ENCODE peak calls at places on chromosomes 1 and 21, in four cellular contexts. One of them, this sample, is unnamed.

GRCh38 chr1:240287722-240288121 is 196.0 kb downstream of the FMN2 start:
- DNase-seq in mammary epithelial cell: no peak
- DNase-seq in GM23248: no peak
- DNase-seq in mesendoderm: no peak
- DNase-seq in this sample: no peak

GRCh38 chr1:230609208-230609607 is 33.1 kb upstream of the COG2 start:
- DNase-seq in GM23248: no peak
- DNase-seq in mesendoderm: no peak
- DNase-seq in mammary epithelial cell: no peak
- DNase-seq in this sample: no peak

GRCh38 chr1:11473635-11474034 is 5.3 kb upstream of the DISP3 start:
- DNase-seq in mesendoderm: peak
- DNase-seq in mammary epithelial cell: peak
- DNase-seq in GM23248: peak
- DNase-seq in this sample: peak

GRCh38 chr1:94095112-94095637 is 25.8 kb downstream of the ABCA4 start:
- DNase-seq in mesendoderm: no peak
- DNase-seq in GM23248: peak
- DNase-seq in mammary epithelial cell: no peak
- DNase-seq in this sample: no peak

GRCh38 chr1:162015196-162015595 is 8.5 kb downstream of the OLFML2B start:
- DNase-seq in mammary epithelial cell: no peak
- DNase-seq in mesendoderm: no peak
- DNase-seq in GM23248: no peak
- DNase-seq in this sample: no peak

GRCh38 chr1:203426349-203426748 is 49.3 kb upstream of the PRELP start:
- DNase-seq in mesendoderm: no peak
- DNase-seq in mammary epithelial cell: no peak
- DNase-seq in GM23248: no peak
- DNase-seq in this sample: no peak

GRCh38 chr1:92804721-92805169 is 19.8 kb upstream of the EVI5 start:
- DNase-seq in mammary epithelial cell: peak
- DNase-seq in mesendoderm: peak
- DNase-seq in GM23248: peak
- DNase-seq in this sample: no peak

GRCh38 chr21:18041012-18041411 is 203.6 kb upstream of the CHODL start:
- DNase-seq in GM23248: no peak
- DNase-seq in mammary epithelial cell: no peak
- DNase-seq in mesendoderm: peak
- DNase-seq in this sample: no peak

GRCh38 chr1:234866007-234866866 is 256.3 kb upstream of the IRF2BP2 start:
- DNase-seq in mammary epithelial cell: peak
- DNase-seq in GM23248: peak
- DNase-seq in mesendoderm: peak
- DNase-seq in this sample: no peak

GRCh38 chr1:184567648-184568047 is 180.8 kb downstream of the C1orf21 start:
- DNase-seq in mammary epithelial cell: peak
- DNase-seq in GM23248: peak
- DNase-seq in mesendoderm: peak
- DNase-seq in this sample: no peak

GRCh38 chr1:161913482-161914140 is 110.1 kb downstream of the OLFML2B start:
- DNase-seq in mammary epithelial cell: peak
- DNase-seq in GM23248: peak
- DNase-seq in mesendoderm: no peak
- DNase-seq in this sample: no peak

GRCh38 chr1:203199002-203199401 is 12.5 kb upstream of the CHI3L1 start:
- DNase-seq in mesendoderm: no peak
- DNase-seq in GM23248: no peak
- DNase-seq in mammary epithelial cell: no peak
- DNase-seq in this sample: no peak

GRCh38 chr1:89274431-89274857 is 1.8 kb upstream of the GBP5 start:
- DNase-seq in GM23248: peak
- DNase-seq in mesendoderm: no peak
- DNase-seq in mammary epithelial cell: peak
- DNase-seq in this sample: no peak

GRCh38 chr1:39034114-39034654 is 8.0 kb downstream of the NDUFS5 start:
- DNase-seq in mammary epithelial cell: no peak
- DNase-seq in GM23248: no peak
- DNase-seq in mesendoderm: no peak
- DNase-seq in this sample: no peak

GRCh38 chr21:45142469-45142868 is 68.1 kb downstream of the ADARB1 start:
- DNase-seq in mammary epithelial cell: no peak
- DNase-seq in GM23248: peak
- DNase-seq in mesendoderm: no peak
- DNase-seq in this sample: no peak

GRCh38 chr21:46110499-46111192 is 12.7 kb downstream of the COL6A2 start:
- DNase-seq in GM23248: peak
- DNase-seq in mesendoderm: peak
- DNase-seq in mammary epithelial cell: no peak
- DNase-seq in this sample: no peak

GRCh38 chr21:45303111-45303615 is 15.5 kb upstream of the POFUT2 start:
- DNase-seq in mammary epithelial cell: no peak
- DNase-seq in mesendoderm: no peak
- DNase-seq in GM23248: no peak
- DNase-seq in this sample: no peak

GRCh38 chr1:201346337-201346939 is 31.0 kb downstream of the TNNT2 start:
- DNase-seq in mammary epithelial cell: peak
- DNase-seq in mesendoderm: peak
- DNase-seq in GM23248: peak
- DNase-seq in this sample: peak

GRCh38 chr21:41250519-41250918 is 66.1 kb upstream of the FAM3B start:
- DNase-seq in mesendoderm: no peak
- DNase-seq in GM23248: peak
- DNase-seq in mammary epithelial cell: peak
- DNase-seq in this sample: no peak

GRCh38 chr1:55063562-55063942 is 24.2 kb downstream of the PCSK9 start:
- DNase-seq in GM23248: no peak
- DNase-seq in mesendoderm: no peak
- DNase-seq in mammary epithelial cell: no peak
- DNase-seq in this sample: no peak

GRCh38 chr1:157966034-157966671 is 27.3 kb upstream of the KIRREL1 start:
- DNase-seq in mesendoderm: peak
- DNase-seq in mammary epithelial cell: no peak
- DNase-seq in GM23248: peak
- DNase-seq in this sample: no peak

GRCh38 chr1:98975825-98976224 is 28.8 kb downstream of the PLPPR5 start:
- DNase-seq in GM23248: peak
- DNase-seq in mesendoderm: no peak
- DNase-seq in mammary epithelial cell: no peak
- DNase-seq in this sample: no peak

GRCh38 chr1:53089478-53090226 is 27.6 kb downstream of the PODN start:
- DNase-seq in mammary epithelial cell: no peak
- DNase-seq in mesendoderm: no peak
- DNase-seq in GM23248: peak
- DNase-seq in this sample: no peak

GRCh38 chr1:115650961-115651360 is 9.2 kb downstream of the VANGL1 start:
- DNase-seq in GM23248: no peak
- DNase-seq in mesendoderm: peak
- DNase-seq in mammary epithelial cell: no peak
- DNase-seq in this sample: no peak

GRCh38 chr1:28343405-28343804 is 14.6 kb downstream of the MED18 start:
- DNase-seq in GM23248: peak
- DNase-seq in mesendoderm: peak
- DNase-seq in mammary epithelial cell: peak
- DNase-seq in this sample: no peak

GRCh38 chr1:180213401-180214177 is 16.5 kb upstream of the LHX4 start:
- DNase-seq in GM23248: peak
- DNase-seq in mesendoderm: peak
- DNase-seq in mammary epithelial cell: peak
- DNase-seq in this sample: no peak

GRCh38 chr21:46124083-46124925 is 26.4 kb downstream of the COL6A2 start:
- DNase-seq in GM23248: no peak
- DNase-seq in mammary epithelial cell: no peak
- DNase-seq in mesendoderm: no peak
- DNase-seq in this sample: no peak

GRCh38 chr1:51442198-51442597 is 76.9 kb downstream of the EPS15 start:
- DNase-seq in mesendoderm: peak
- DNase-seq in mammary epithelial cell: no peak
- DNase-seq in GM23248: no peak
- DNase-seq in this sample: no peak

GRCh38 chr21:35840197-35840799 is 220.0 kb downstream of the SETD4 start:
- DNase-seq in GM23248: peak
- DNase-seq in mesendoderm: peak
- DNase-seq in mammary epithelial cell: peak
- DNase-seq in this sample: peak

GRCh38 chr1:115288799-115289198 is 49.2 kb downstream of the NGF start:
- DNase-seq in GM23248: no peak
- DNase-seq in mesendoderm: no peak
- DNase-seq in mammary epithelial cell: no peak
- DNase-seq in this sample: no peak

DNA sequence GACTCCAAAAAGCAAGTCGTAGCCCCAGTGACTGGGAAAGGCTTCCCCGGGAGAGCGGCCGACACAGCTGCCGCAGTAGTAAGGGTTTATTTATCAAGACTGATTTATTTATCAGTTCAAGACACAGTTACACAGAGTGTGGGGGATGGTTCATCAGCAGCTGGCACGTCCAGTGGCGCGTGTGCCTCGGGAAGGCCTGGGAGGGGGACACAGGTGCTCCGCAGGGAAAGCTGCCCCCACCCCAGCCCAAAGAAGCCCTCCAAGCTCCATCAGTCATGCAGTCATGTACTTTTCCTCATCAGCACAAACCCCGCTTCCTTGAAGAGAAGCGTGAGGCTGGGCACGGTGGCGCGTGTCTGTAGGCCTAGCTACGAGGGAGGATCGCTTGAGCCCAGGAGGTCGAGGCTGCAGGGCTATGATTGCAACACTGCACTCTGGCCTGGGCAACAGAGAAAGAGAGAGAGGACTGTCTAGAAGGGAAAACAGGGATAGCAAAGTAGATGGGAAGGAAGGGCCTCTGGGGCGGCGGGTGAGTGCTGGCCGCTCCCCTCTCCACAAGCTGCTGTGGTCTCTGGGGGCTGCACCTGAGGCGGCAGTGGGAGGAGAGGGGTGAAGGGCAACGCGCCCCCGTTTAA is 53.2 kb downstream of the PRKCZ start:
- DNase-seq in mammary epithelial cell: no peak
- DNase-seq in GM23248: no peak
- DNase-seq in mesendoderm: no peak
- DNase-seq in this sample: no peak
- H3K4me2 ChIP-seq in mammary epithelial cell: no peak
- H3K4me2 ChIP-seq in GM23248: no peak
- H3K4me2 ChIP-seq in mesendoderm: no peak
- H3K4me2 ChIP-seq in this sample: peak

GRCh38 chr1:167197692-167198091 is 23.0 kb upstream of the POU2F1 start:
- DNase-seq in GM23248: no peak
- DNase-seq in mesendoderm: no peak
- DNase-seq in mammary epithelial cell: no peak
- DNase-seq in this sample: no peak

GRCh38 chr1:167194182-167194581 is 26.5 kb upstream of the POU2F1 start:
- DNase-seq in GM23248: no peak
- DNase-seq in mammary epithelial cell: no peak
- DNase-seq in mesendoderm: no peak
- DNase-seq in this sample: no peak

GRCh38 chr1:167198518-167199133 is 22.1 kb upstream of the POU2F1 start:
- DNase-seq in GM23248: no peak
- DNase-seq in mammary epithelial cell: no peak
- DNase-seq in mesendoderm: peak
- DNase-seq in this sample: peak

GRCh38 chr1:167199656-167200055 is 21.0 kb upstream of the POU2F1 start:
- DNase-seq in mesendoderm: no peak
- DNase-seq in GM23248: no peak
- DNase-seq in mammary epithelial cell: no peak
- DNase-seq in this sample: no peak

DNA sequence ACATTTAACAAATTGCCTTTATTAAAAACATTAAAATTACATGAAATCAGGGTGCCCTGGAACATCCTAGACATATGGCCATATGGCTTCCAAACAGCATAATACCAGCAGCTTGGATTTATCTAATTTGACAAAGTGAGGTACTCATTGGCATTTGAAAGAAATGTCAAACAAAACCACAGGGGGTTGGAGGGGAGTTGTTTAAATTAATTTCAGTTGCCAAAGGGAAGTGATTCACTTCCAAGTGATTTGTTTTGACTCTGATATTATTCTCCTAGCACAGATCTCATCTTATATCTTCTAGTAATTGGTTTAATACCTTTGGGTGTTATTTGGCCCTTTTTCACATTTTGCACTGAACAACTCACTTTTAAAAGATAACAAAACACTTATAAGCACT is 24.5 kb upstream of the POU2F1 start:
- DNase-seq in mammary epithelial cell: peak
- DNase-seq in mesendoderm: no peak
- DNase-seq in GM23248: no peak
- DNase-seq in this sample: no peak
- H3K4me2 ChIP-seq in mammary epithelial cell: peak
- H3K4me2 ChIP-seq in mesendoderm: no peak
- H3K4me2 ChIP-seq in GM23248: no peak
- H3K4me2 ChIP-seq in this sample: no peak

GRCh38 chr21:33481314-33481943 is 1.7 kb upstream of the TMEM50B start:
- DNase-seq in mammary epithelial cell: no peak
- DNase-seq in mesendoderm: peak
- DNase-seq in GM23248: peak
- DNase-seq in this sample: no peak
- H3K4me2 ChIP-seq in mammary epithelial cell: no peak
- H3K4me2 ChIP-seq in mesendoderm: no peak
- H3K4me2 ChIP-seq in GM23248: peak
- H3K4me2 ChIP-seq in this sample: no peak

GRCh38 chr1:156399355-156400125 is 30.5 kb downstream of the RHBG start:
- DNase-seq in GM23248: no peak
- DNase-seq in mesendoderm: peak
- DNase-seq in mammary epithelial cell: no peak
- DNase-seq in this sample: no peak

GRCh38 chr1:156402621-156403020 is 33.6 kb downstream of the RHBG start:
- DNase-seq in mammary epithelial cell: no peak
- DNase-seq in mesendoderm: no peak
- DNase-seq in GM23248: no peak
- DNase-seq in this sample: no peak

GRCh38 chr1:156401175-156401574 is 32.2 kb downstream of the RHBG start:
- DNase-seq in mesendoderm: no peak
- DNase-seq in GM23248: no peak
- DNase-seq in mammary epithelial cell: no peak
- DNase-seq in this sample: no peak

GRCh38 chr1:156401681-156402081 is 32.7 kb downstream of the RHBG start:
- DNase-seq in GM23248: no peak
- DNase-seq in mammary epithelial cell: no peak
- DNase-seq in mesendoderm: peak
- DNase-seq in this sample: no peak

DNA sequence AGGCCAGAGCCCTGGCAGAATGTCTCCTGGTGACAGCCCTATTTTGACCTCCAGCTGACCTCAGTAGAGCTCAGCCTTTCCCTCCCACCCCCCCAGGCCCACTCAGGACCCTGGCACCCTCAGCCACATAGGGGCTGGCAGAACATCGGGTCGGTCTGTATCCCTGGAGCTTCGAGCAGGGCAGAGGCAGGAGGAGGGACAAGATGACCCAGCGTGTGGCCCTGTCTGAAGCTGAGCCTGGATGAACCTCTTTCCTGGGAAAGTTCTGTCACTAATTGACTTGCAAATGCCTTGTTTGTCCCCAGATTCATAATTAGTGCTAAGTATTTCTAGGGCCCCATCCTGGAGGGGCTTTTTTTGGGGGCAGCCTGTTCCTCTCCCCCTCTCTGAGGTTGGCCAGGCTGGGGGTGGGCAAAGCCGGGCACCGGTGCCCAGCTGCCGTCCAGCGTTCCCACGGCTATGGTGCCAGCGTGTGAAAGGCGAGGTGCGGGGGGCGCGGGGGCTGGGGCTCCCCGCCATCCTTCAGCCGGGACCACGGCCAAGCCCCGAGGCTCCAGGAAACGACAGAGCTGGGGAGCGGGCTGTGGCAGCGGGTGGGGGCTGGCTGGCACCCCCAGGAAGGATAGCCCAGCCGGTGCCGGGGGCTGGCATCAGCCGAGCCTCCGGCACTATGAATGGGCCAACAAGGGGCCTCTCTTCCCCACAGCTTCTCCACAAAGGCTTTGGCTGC is 31.3 kb downstream of the RHBG start:
- DNase-seq in GM23248: no peak
- DNase-seq in mammary epithelial cell: no peak
- DNase-seq in mesendoderm: no peak
- DNase-seq in this sample: no peak
- H3K4me2 ChIP-seq in GM23248: no peak
- H3K4me2 ChIP-seq in mammary epithelial cell: no peak
- H3K4me2 ChIP-seq in mesendoderm: no peak
- H3K4me2 ChIP-seq in this sample: no peak

This sample was measured in neuronal stem cell.